ENCODE peak calls at places on chromosomes 2 and 18, in five cellular contexts. One of them, this sample, is unnamed.

GRCh38 chr2:234987754-234988153 is 35.9 kb downstream of the SH3BP4 start:
- DNase-seq in glutamatergic neuron: no peak
- DNase-seq in HEK293T: no peak
- DNase-seq in T-helper 17 cell: no peak
- DNase-seq in mesendoderm: no peak
- DNase-seq in this sample: no peak

GRCh38 chr2:57616157-57616556 is 430.4 kb upstream of the VRK2 start:
- DNase-seq in glutamatergic neuron: no peak
- DNase-seq in HEK293T: no peak
- DNase-seq in T-helper 17 cell: no peak
- DNase-seq in mesendoderm: no peak
- DNase-seq in this sample: no peak

GRCh38 chr18:36153203-36153602 is 23.5 kb downstream of the ELP2 start:
- DNase-seq in glutamatergic neuron: no peak
- DNase-seq in HEK293T: no peak
- DNase-seq in T-helper 17 cell: no peak
- DNase-seq in mesendoderm: no peak
- DNase-seq in this sample: no peak

GRCh38 chr2:11553661-11554429 is 20.0 kb downstream of the GREB1 start:
- DNase-seq in glutamatergic neuron: no peak
- DNase-seq in HEK293T: no peak
- DNase-seq in T-helper 17 cell: no peak
- DNase-seq in mesendoderm: no peak
- DNase-seq in this sample: no peak

GRCh38 chr18:23136326-23137092 is 1.2 kb downstream of the CABLES1 start:
- DNase-seq in glutamatergic neuron: peak; percentile 35
- DNase-seq in HEK293T: peak; percentile 60
- DNase-seq in T-helper 17 cell: no peak
- DNase-seq in mesendoderm: peak; percentile 46
- DNase-seq in this sample: no peak

GRCh38 chr18:25743661-25744151 is 346.7 kb downstream of the SS18 start:
- DNase-seq in glutamatergic neuron: no peak
- DNase-seq in HEK293T: no peak
- DNase-seq in T-helper 17 cell: no peak
- DNase-seq in mesendoderm: peak; percentile 93
- DNase-seq in this sample: no peak

GRCh38 chr2:192315543-192315942 is 120.8 kb upstream of the TMEFF2 start:
- DNase-seq in glutamatergic neuron: no peak
- DNase-seq in HEK293T: no peak
- DNase-seq in T-helper 17 cell: no peak
- DNase-seq in mesendoderm: no peak
- DNase-seq in this sample: no peak

GRCh38 chr2:27727257-27727656 is 44.3 kb upstream of the MRPL33 start:
- DNase-seq in glutamatergic neuron: no peak
- DNase-seq in HEK293T: no peak
- DNase-seq in T-helper 17 cell: no peak
- DNase-seq in mesendoderm: no peak
- DNase-seq in this sample: no peak

GRCh38 chr18:11671156-11671555 is 17.9 kb upstream of the GNAL start:
- DNase-seq in glutamatergic neuron: no peak
- DNase-seq in HEK293T: no peak
- DNase-seq in T-helper 17 cell: no peak
- DNase-seq in mesendoderm: no peak
- DNase-seq in this sample: no peak

GRCh38 chr2:129192841-129193253 is 786.6 kb upstream of the RAB6C start:
- DNase-seq in glutamatergic neuron: no peak
- DNase-seq in HEK293T: no peak
- DNase-seq in T-helper 17 cell: no peak
- DNase-seq in mesendoderm: peak; percentile 80
- DNase-seq in this sample: no peak

GRCh38 chr2:27954261-27954673 is 63.7 kb downstream of the BABAM2 start:
- DNase-seq in glutamatergic neuron: peak; percentile 17
- DNase-seq in HEK293T: no peak
- DNase-seq in T-helper 17 cell: no peak
- DNase-seq in mesendoderm: no peak
- DNase-seq in this sample: no peak

GRCh38 chr2:43777306-43777926 is 3.6 kb downstream of the DYNC2LI1 start:
- DNase-seq in glutamatergic neuron: no peak
- DNase-seq in HEK293T: no peak
- DNase-seq in T-helper 17 cell: no peak
- DNase-seq in mesendoderm: no peak
- DNase-seq in this sample: no peak

GRCh38 chr18:76502551-76502950 is 7.5 kb upstream of the ZNF516 start:
- DNase-seq in glutamatergic neuron: no peak
- DNase-seq in HEK293T: no peak
- DNase-seq in T-helper 17 cell: no peak
- DNase-seq in mesendoderm: no peak
- DNase-seq in this sample: no peak

GRCh38 chr18:32383040-32383819 is 87.5 kb downstream of the GAREM1 start:
- DNase-seq in glutamatergic neuron: no peak
- DNase-seq in HEK293T: no peak
- DNase-seq in T-helper 17 cell: no peak
- DNase-seq in mesendoderm: no peak
- DNase-seq in this sample: no peak

GRCh38 chr2:219289537-219290361 is 10.6 kb downstream of the DNAJB2 start:
- DNase-seq in glutamatergic neuron: no peak
- DNase-seq in HEK293T: no peak
- DNase-seq in T-helper 17 cell: no peak
- DNase-seq in mesendoderm: no peak
- DNase-seq in this sample: peak; percentile 63

GRCh38 chr2:128666596-128666995 is 347.9 kb upstream of the HS6ST1 start:
- DNase-seq in glutamatergic neuron: no peak
- DNase-seq in HEK293T: no peak
- DNase-seq in T-helper 17 cell: no peak
- DNase-seq in mesendoderm: no peak
- DNase-seq in this sample: no peak

GRCh38 chr2:96267159-96267971 is 1.3 kb downstream of the CIAO1 start:
- DNase-seq in glutamatergic neuron: peak; percentile 68
- DNase-seq in HEK293T: peak; percentile 62
- DNase-seq in T-helper 17 cell: no peak
- DNase-seq in mesendoderm: peak; percentile 70
- DNase-seq in this sample: no peak

GRCh38 chr2:204670124-204670523 is 124.8 kb downstream of the PARD3B start:
- DNase-seq in glutamatergic neuron: no peak
- DNase-seq in HEK293T: no peak
- DNase-seq in T-helper 17 cell: no peak
- DNase-seq in mesendoderm: no peak
- DNase-seq in this sample: no peak

GRCh38 chr2:70144443-70145167 is 46.2 kb downstream of the C2orf42 start:
- DNase-seq in glutamatergic neuron: no peak
- DNase-seq in HEK293T: no peak
- DNase-seq in T-helper 17 cell: no peak
- DNase-seq in mesendoderm: no peak
- DNase-seq in this sample: no peak

GRCh38 chr2:239157766-239158165 is 243.1 kb downstream of the HDAC4 start:
- DNase-seq in glutamatergic neuron: peak; percentile 46
- DNase-seq in HEK293T: peak; percentile 48
- DNase-seq in T-helper 17 cell: no peak
- DNase-seq in mesendoderm: peak; percentile 54
- DNase-seq in this sample: no peak

GRCh38 chr2:176392125-176392704 is 123.0 kb downstream of the MTX2 start:
- DNase-seq in glutamatergic neuron: no peak
- DNase-seq in HEK293T: no peak
- DNase-seq in T-helper 17 cell: no peak
- DNase-seq in mesendoderm: no peak
- DNase-seq in this sample: no peak

GRCh38 chr2:64922482-64923384 is 66.5 kb upstream of the SLC1A4 start:
- DNase-seq in glutamatergic neuron: no peak
- DNase-seq in HEK293T: no peak
- DNase-seq in T-helper 17 cell: no peak
- DNase-seq in mesendoderm: peak; percentile 48
- DNase-seq in this sample: no peak

GRCh38 chr2:46135936-46136335 is 161.3 kb upstream of the EPAS1 start:
- DNase-seq in glutamatergic neuron: no peak
- DNase-seq in HEK293T: no peak
- DNase-seq in T-helper 17 cell: no peak
- DNase-seq in mesendoderm: peak; percentile 56
- DNase-seq in this sample: no peak

GRCh38 chr2:118969734-118970395 is 27.9 kb downstream of the MARCO start:
- DNase-seq in glutamatergic neuron: no peak
- DNase-seq in HEK293T: no peak
- DNase-seq in T-helper 17 cell: no peak
- DNase-seq in mesendoderm: peak; percentile 10
- DNase-seq in this sample: no peak

GRCh38 chr2:197576631-197577030 is 60.8 kb downstream of the MOB4 start:
- DNase-seq in glutamatergic neuron: no peak
- DNase-seq in HEK293T: no peak
- DNase-seq in T-helper 17 cell: no peak
- DNase-seq in mesendoderm: peak; percentile 88
- DNase-seq in this sample: no peak

GRCh38 chr18:3879114-3879835 is 429.3 kb downstream of the TGIF1 start:
- DNase-seq in glutamatergic neuron: no peak
- DNase-seq in HEK293T: no peak
- DNase-seq in T-helper 17 cell: peak; percentile 9
- DNase-seq in mesendoderm: no peak
- DNase-seq in this sample: no peak

GRCh38 chr2:79259959-79260358 is 100.4 kb upstream of the REG3A start:
- DNase-seq in glutamatergic neuron: no peak
- DNase-seq in HEK293T: no peak
- DNase-seq in T-helper 17 cell: no peak
- DNase-seq in mesendoderm: no peak
- DNase-seq in this sample: no peak

GRCh38 chr18:55334875-55335274 is 253.1 kb downstream of the TCF4 start:
- DNase-seq in glutamatergic neuron: no peak
- DNase-seq in HEK293T: no peak
- DNase-seq in T-helper 17 cell: no peak
- DNase-seq in mesendoderm: no peak
- DNase-seq in this sample: no peak

GRCh38 chr2:233422050-233422639 is 67.9 kb downstream of the DGKD start:
- DNase-seq in glutamatergic neuron: no peak
- DNase-seq in HEK293T: no peak
- DNase-seq in T-helper 17 cell: peak; percentile 50
- DNase-seq in mesendoderm: no peak
- DNase-seq in this sample: no peak

GRCh38 chr2:144567745-144568144 is 47.8 kb upstream of the ZEB2 start:
- DNase-seq in glutamatergic neuron: no peak
- DNase-seq in HEK293T: no peak
- DNase-seq in T-helper 17 cell: no peak
- DNase-seq in mesendoderm: peak; percentile 18
- DNase-seq in this sample: no peak

GRCh38 chr2:98538280-98539041 is 69.9 kb downstream of the COA5 start:
- DNase-seq in glutamatergic neuron: no peak
- DNase-seq in HEK293T: no peak
- DNase-seq in T-helper 17 cell: no peak
- DNase-seq in mesendoderm: no peak
- DNase-seq in this sample: no peak

This sample was measured in hypothalamus.